ENCODE peak calls at places on chromosomes 1 and 21, in ten cellular contexts. One of them, this sample, is unnamed.

GRCh38 chr21:41564871-41565281 is 56.9 kb upstream of the TMPRSS2 start:
- DNase-seq in GM04503: peak; percentile 72
- DNase-seq in myocyte: peak; percentile 11
- DNase-seq in GM12865: peak; percentile 12
- DNase-seq in CD4-positive, CD25-positive, alpha-beta regulatory T cell: no peak
- DNase-seq in activated CD4-positive, alpha-beta T cell treated with anti-CD3 and anti-CD28 coated beads for 24 hours: no peak
- DNase-seq in activated T-cell treated with anti-CD3 and anti-CD28 coated beads for 1 hour: no peak
- DNase-seq in SW480: no peak
- DNase-seq in stimulated activated CD8-positive, alpha-beta memory T cell treated with anti-CD3 and anti-CD28 coated beads, Interleukin-7, amount 100 ng/mL, for 1 hour: no peak
- DNase-seq in HFF-Myc: peak; percentile 96
- DNase-seq in this sample: no peak

GRCh38 chr1:157431751-157432150 is 120.6 kb downstream of the FCRL5 start:
- DNase-seq in myocyte: peak; percentile 2
- DNase-seq in SW480: no peak
- DNase-seq in HFF-Myc: no peak
- DNase-seq in GM04503: peak; percentile 5
- DNase-seq in activated CD4-positive, alpha-beta T cell treated with anti-CD3 and anti-CD28 coated beads for 24 hours: no peak
- DNase-seq in activated T-cell treated with anti-CD3 and anti-CD28 coated beads for 1 hour: no peak
- DNase-seq in GM12865: no peak
- DNase-seq in CD4-positive, CD25-positive, alpha-beta regulatory T cell: no peak
- DNase-seq in stimulated activated CD8-positive, alpha-beta memory T cell treated with anti-CD3 and anti-CD28 coated beads, Interleukin-7, amount 100 ng/mL, for 1 hour: no peak
- DNase-seq in this sample: no peak

GRCh38 chr1:165633624-165634023 is 2.6 kb downstream of the MGST3 start:
- DNase-seq in activated CD4-positive, alpha-beta T cell treated with anti-CD3 and anti-CD28 coated beads for 24 hours: no peak
- DNase-seq in SW480: no peak
- DNase-seq in activated T-cell treated with anti-CD3 and anti-CD28 coated beads for 1 hour: no peak
- DNase-seq in HFF-Myc: no peak
- DNase-seq in GM04503: peak; percentile 37
- DNase-seq in myocyte: peak; percentile 35
- DNase-seq in stimulated activated CD8-positive, alpha-beta memory T cell treated with anti-CD3 and anti-CD28 coated beads, Interleukin-7, amount 100 ng/mL, for 1 hour: no peak
- DNase-seq in CD4-positive, CD25-positive, alpha-beta regulatory T cell: no peak
- DNase-seq in GM12865: peak; percentile 26
- DNase-seq in this sample: no peak

GRCh38 chr1:159439422-159439821 is at the start of gene OR10J1:
- DNase-seq in myocyte: no peak
- DNase-seq in GM04503: no peak
- DNase-seq in GM12865: no peak
- DNase-seq in activated CD4-positive, alpha-beta T cell treated with anti-CD3 and anti-CD28 coated beads for 24 hours: no peak
- DNase-seq in stimulated activated CD8-positive, alpha-beta memory T cell treated with anti-CD3 and anti-CD28 coated beads, Interleukin-7, amount 100 ng/mL, for 1 hour: no peak
- DNase-seq in HFF-Myc: no peak
- DNase-seq in SW480: no peak
- DNase-seq in CD4-positive, CD25-positive, alpha-beta regulatory T cell: no peak
- DNase-seq in activated T-cell treated with anti-CD3 and anti-CD28 coated beads for 1 hour: no peak
- DNase-seq in this sample: no peak

GRCh38 chr1:151443846-151444790 is 15.2 kb downstream of the POGZ start:
- DNase-seq in myocyte: peak; percentile 78
- DNase-seq in stimulated activated CD8-positive, alpha-beta memory T cell treated with anti-CD3 and anti-CD28 coated beads, Interleukin-7, amount 100 ng/mL, for 1 hour: peak; percentile 38
- DNase-seq in CD4-positive, CD25-positive, alpha-beta regulatory T cell: peak; percentile 84
- DNase-seq in HFF-Myc: peak; percentile 64
- DNase-seq in GM04503: peak; percentile 31
- DNase-seq in SW480: peak; percentile 72
- DNase-seq in activated T-cell treated with anti-CD3 and anti-CD28 coated beads for 1 hour: peak; percentile 46
- DNase-seq in activated CD4-positive, alpha-beta T cell treated with anti-CD3 and anti-CD28 coated beads for 24 hours: peak; percentile 57
- DNase-seq in GM12865: peak; percentile 85
- DNase-seq in this sample: peak; percentile 43

GRCh38 chr1:205939690-205940330 is 3.4 kb downstream of the SLC26A9 start:
- DNase-seq in activated T-cell treated with anti-CD3 and anti-CD28 coated beads for 1 hour: no peak
- DNase-seq in CD4-positive, CD25-positive, alpha-beta regulatory T cell: peak; percentile 7
- DNase-seq in GM04503: no peak
- DNase-seq in HFF-Myc: no peak
- DNase-seq in myocyte: no peak
- DNase-seq in GM12865: no peak
- DNase-seq in activated CD4-positive, alpha-beta T cell treated with anti-CD3 and anti-CD28 coated beads for 24 hours: no peak
- DNase-seq in stimulated activated CD8-positive, alpha-beta memory T cell treated with anti-CD3 and anti-CD28 coated beads, Interleukin-7, amount 100 ng/mL, for 1 hour: no peak
- DNase-seq in SW480: peak; percentile 33
- DNase-seq in this sample: no peak

GRCh38 chr1:203751051-203751450 is 13.9 kb upstream of the LAX1 start:
- DNase-seq in CD4-positive, CD25-positive, alpha-beta regulatory T cell: no peak
- DNase-seq in activated T-cell treated with anti-CD3 and anti-CD28 coated beads for 1 hour: no peak
- DNase-seq in GM04503: peak; percentile 17
- DNase-seq in GM12865: no peak
- DNase-seq in SW480: no peak
- DNase-seq in stimulated activated CD8-positive, alpha-beta memory T cell treated with anti-CD3 and anti-CD28 coated beads, Interleukin-7, amount 100 ng/mL, for 1 hour: no peak
- DNase-seq in activated CD4-positive, alpha-beta T cell treated with anti-CD3 and anti-CD28 coated beads for 24 hours: no peak
- DNase-seq in HFF-Myc: no peak
- DNase-seq in myocyte: no peak
- DNase-seq in this sample: no peak

GRCh38 chr1:232767381-232768074 is 37.7 kb upstream of the MAP10 start:
- DNase-seq in CD4-positive, CD25-positive, alpha-beta regulatory T cell: peak; percentile 20
- DNase-seq in HFF-Myc: peak; percentile 22
- DNase-seq in activated T-cell treated with anti-CD3 and anti-CD28 coated beads for 1 hour: no peak
- DNase-seq in activated CD4-positive, alpha-beta T cell treated with anti-CD3 and anti-CD28 coated beads for 24 hours: no peak
- DNase-seq in GM04503: peak; percentile 77
- DNase-seq in SW480: no peak
- DNase-seq in myocyte: peak; percentile 38
- DNase-seq in stimulated activated CD8-positive, alpha-beta memory T cell treated with anti-CD3 and anti-CD28 coated beads, Interleukin-7, amount 100 ng/mL, for 1 hour: no peak
- DNase-seq in GM12865: peak; percentile 10
- DNase-seq in this sample: no peak

This sample was measured in cerebellar nuclear complex.